ENCODE peak calls at places on chromosomes 3 and 15, in eight cellular contexts. M, R, A, V, S, H, Y and K are unnamed samples.
A peak's percentile ranks its signal among the peaks of the same experiment; 100 is the strongest.

GRCh38 chr3:44865272-44866005 is 3.7 kb downstream of the TMEM42 start:
- DNase-seq in A (no peak), R (peak; percentile 76), V (no peak), S (no peak), M (no peak), H (no peak), Y (no peak), K (no peak)

GRCh38 chr3:125057186-125057850 is 1.5 kb upstream of the HEG1 start:
- DNase-seq in A (no peak), M (no peak), V (no peak), R (peak; percentile 93), Y (no peak), H (no peak), S (no peak), K (peak; percentile 78)

GRCh38 chr3:64166584-64167155 is 58.6 kb downstream of the PRICKLE2 start:
- DNase-seq in S (peak; percentile 71), V (no peak), R (no peak), A (no peak), H (no peak), M (no peak), Y (no peak), K (no peak)

GRCh38 chr3:21665444-21665843 is 85.6 kb downstream of the ZNF385D start:
- DNase-seq in S (peak; percentile 15), H (no peak), V (no peak), M (peak; percentile 8), Y (no peak), A (no peak), R (no peak), K (no peak)

GRCh38 chr15:70902105-70902504 is 9.5 kb downstream of the LRRC49 start:
- DNase-seq in H (no peak), A (no peak), R (peak; percentile 95), M (peak; percentile 79), V (no peak), S (no peak), Y (no peak), K (peak; percentile 65)

GRCh38 chr3:12750658-12751071 is 8.4 kb downstream of the TMEM40 start:
- DNase-seq in R (peak; percentile 64), M (no peak), H (no peak), A (no peak), V (no peak), S (no peak), Y (no peak), K (no peak)

GRCh38 chr15:90095521-90095959 is 6.7 kb downstream of the IDH2 start:
- DNase-seq in V (no peak), S (no peak), Y (no peak), R (no peak), M (no peak), H (peak; percentile 70), A (no peak), K (no peak)

GRCh38 chr3:107973152-107973551 is 117.7 kb downstream of the CD47 start:
- DNase-seq in R (peak; percentile 43), Y (no peak), H (no peak), A (no peak), V (no peak), M (no peak), S (no peak), K (no peak)

GRCh38 chr3:11556851-11557644 is 86.7 kb downstream of the VGLL4 start:
- DNase-seq in V (peak; percentile 69), A (no peak), R (peak; percentile 88), H (no peak), S (no peak), Y (peak; percentile 45), M (no peak), K (no peak)

GRCh38 chr15:87348746-87349145 is 907.8 kb downstream of the NTRK3 start:
- DNase-seq in S (no peak), A (no peak), M (peak; percentile 29), H (no peak), R (peak; percentile 76), Y (no peak), V (no peak), K (no peak)

GRCh38 chr3:8441969-8442559 is 59.6 kb upstream of the LMCD1 start:
- DNase-seq in M (peak; percentile 81), S (peak; percentile 84), R (peak; percentile 77), Y (no peak), H (no peak), A (no peak), V (peak; percentile 34), K (peak; percentile 57)

GRCh38 chr15:99692825-99693224 is 40.4 kb downstream of the LYSMD4 start:
- DNase-seq in A (no peak), Y (no peak), R (no peak), V (no peak), H (no peak), M (no peak), S (no peak), K (no peak)

GRCh38 chr3:194077602-194078001 is 58.3 kb upstream of the HES1 start:
- DNase-seq in R (no peak), A (no peak), V (no peak), S (no peak), H (no peak), M (no peak), Y (no peak), K (no peak)

GRCh38 chr3:47370887-47371697 is 9.7 kb upstream of the PTPN23 start:
- DNase-seq in M (peak; percentile 42), V (no peak), Y (no peak), H (no peak), S (peak; percentile 61), A (no peak), R (no peak), K (peak; percentile 34)
- TF ChIP-seq CTCF in M (peak; percentile 68), V (no peak), Y (peak; percentile 50), H (no peak), S (peak; percentile 70), A (peak; percentile 74), R (peak; percentile 37), K (peak; percentile 57)

DNA sequence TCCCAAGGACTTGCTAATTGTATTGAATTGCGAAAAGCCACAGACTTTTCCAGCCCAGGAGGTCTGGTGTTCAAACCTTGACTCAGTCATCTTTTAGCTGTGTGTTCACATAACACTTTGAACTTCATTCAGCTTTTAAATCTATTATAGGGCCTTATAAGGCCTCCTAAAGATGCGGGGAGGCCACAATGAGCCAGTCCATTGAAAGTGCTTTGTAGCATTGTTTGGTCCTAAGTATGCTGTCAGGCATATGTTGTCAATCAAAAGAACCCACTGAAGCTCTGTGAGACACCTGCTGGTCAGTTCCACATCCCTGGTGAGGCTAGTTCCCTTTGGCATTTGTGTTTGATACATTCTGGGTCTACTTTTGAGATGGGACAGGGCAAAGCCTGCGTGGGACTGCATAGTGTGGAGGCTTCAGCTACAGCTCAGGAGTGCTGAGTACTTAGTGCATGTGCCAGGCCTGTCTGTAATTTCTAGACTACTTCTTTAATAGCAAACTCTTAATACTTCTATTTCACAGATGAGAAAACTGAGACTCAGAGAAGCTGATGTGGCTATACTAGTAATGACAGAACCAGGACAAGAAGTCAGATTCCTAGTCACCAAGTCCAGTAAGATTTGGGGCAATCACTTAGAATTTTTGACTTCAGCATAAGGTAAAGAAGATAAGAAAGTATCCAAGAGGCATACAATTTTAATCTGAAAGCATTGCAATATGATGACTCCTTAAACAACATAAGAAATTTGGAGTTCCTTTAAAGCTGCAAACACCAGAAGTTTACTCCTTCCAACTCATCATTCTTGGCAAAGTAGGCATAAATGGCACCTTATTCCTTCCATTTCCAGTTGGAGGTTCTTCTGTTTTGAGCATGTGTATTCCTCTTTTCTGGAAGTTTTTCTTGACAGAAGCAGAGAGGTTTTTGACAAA is 213.0 kb downstream of the PDCD6IP start:
- DNase-seq in S (peak; percentile 13), V (no peak), R (peak; percentile 63), Y (no peak), M (no peak), H (no peak), A (peak; percentile 8), K (no peak)
- H3K27ac ChIP-seq in S (no peak overlapping the region), V (no peak overlapping the region), R (peak overlapping the region; percentile 100), Y (no peak overlapping the region), M (peak overlapping the region; percentile 61), H (no peak overlapping the region), A (peak overlapping the region; percentile 69), K (no peak overlapping the region)

GRCh38 chr3:156825795-156826143 is 384 bp upstream of the LEKR1 start:
- DNase-seq in A (no peak), H (no peak), S (no peak), M (no peak), R (no peak), V (no peak), Y (no peak), K (no peak)

GRCh38 chr3:156826896-156827882 is 1.0 kb downstream of the LEKR1 start:
- DNase-seq in A (no peak), Y (no peak), S (peak; percentile 40), M (no peak), H (no peak), R (no peak), V (no peak), K (no peak)

GRCh38 chr3:156820687-156821070 is 5.5 kb upstream of the LEKR1 start:
- DNase-seq in Y (no peak), S (no peak), V (no peak), M (no peak), H (no peak), A (no peak), R (no peak), K (no peak)

GRCh38 chr3:156831006-156831405 is 4.9 kb downstream of the LEKR1 start:
- DNase-seq in S (no peak), M (no peak), V (no peak), Y (no peak), R (no peak), H (no peak), A (no peak), K (no peak)

GRCh38 chr3:156826144-156826895 is at the start of gene LEKR1:
- DNase-seq in Y (peak; percentile 96), H (peak; percentile 88), S (peak; percentile 83), R (peak; percentile 98), A (no peak), V (peak; percentile 88), M (peak; percentile 93), K (peak; percentile 90)
- TF ChIP-seq CTCF in Y (no peak), H (no peak), S (no peak), R (no peak), A (no peak), V (peak; percentile 8), M (no peak), K (no peak)

DNA sequence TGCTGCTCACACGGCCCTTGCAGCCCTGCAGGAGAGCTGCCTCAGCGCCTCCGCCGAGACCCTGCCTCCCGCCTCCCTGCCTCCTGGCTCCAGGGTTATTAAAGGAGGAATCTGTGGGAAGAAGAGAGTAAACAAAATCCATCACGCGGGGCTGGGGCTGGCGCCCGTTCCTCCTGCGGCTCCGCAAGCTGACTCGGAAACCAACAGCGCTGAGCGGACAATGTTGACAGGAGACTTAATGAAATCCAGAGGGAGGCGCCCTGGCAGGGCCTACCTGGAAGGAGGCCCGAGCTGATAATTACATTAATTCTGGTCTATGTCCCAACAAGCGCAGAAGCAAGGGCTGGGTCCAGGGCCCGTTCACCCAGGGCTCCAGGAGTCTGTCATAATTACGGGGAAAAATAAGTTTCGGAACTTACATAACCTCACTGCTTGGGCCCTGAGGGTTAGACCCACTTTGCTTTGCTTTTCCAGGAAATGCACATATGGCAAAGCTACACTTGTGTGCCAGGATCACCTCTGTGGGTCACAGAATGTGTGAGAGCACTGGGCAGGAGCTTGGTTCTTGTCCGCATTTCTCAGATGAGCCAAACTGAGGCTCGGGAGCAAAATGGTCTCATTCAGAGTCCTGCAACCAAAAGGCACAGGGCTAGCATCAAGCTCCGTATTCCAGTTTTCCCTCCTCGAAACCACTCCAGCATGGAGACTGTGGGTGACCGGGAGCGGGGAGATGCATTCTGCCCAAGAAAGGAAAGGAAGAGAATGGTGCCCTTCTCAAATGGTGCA is 43.8 kb upstream of the SLC6A6 start:
- DNase-seq in H (peak; percentile 86), V (peak; percentile 79), A (no peak), S (peak; percentile 66), R (peak; percentile 75), M (peak; percentile 88), Y (no peak), K (no peak)
- H3K27ac ChIP-seq in H (peak overlapping the region; percentile 71), V (no peak overlapping the region), A (no peak overlapping the region), S (no peak overlapping the region), R (no peak overlapping the region), M (peak overlapping the region; percentile 65), Y (no peak overlapping the region), K (peak overlapping the region; percentile 10)